ENCODE peak calls at places on chromosomes 16 and 17, in eight cellular contexts. L is memory B cell, K is HEK293T, G is BE2C, Z is NCI-H1105 treated with DMSO at 0.1 percent for 48 hours, Q is sigmoid colon, V is Peyer's patch, A is SW 1271. U is an unnamed sample.

GRCh38 chr17:63525190-63525946 is 2.2 kb downstream of the KCNH6 start:
- DNase-seq in Q (no peak), V (no peak), L (no peak), K (no peak), Z (no peak), G (no peak), A (no peak), U (no peak)

GRCh38 chr17:14470417-14470816 is 169.5 kb downstream of the HS3ST3B1 start:
- DNase-seq in L (no peak), Z (no peak), V (no peak), K (no peak), A (no peak), G (no peak), Q (no peak), U (no peak)

GRCh38 chr17:7583253-7584109 is at the start of gene MPDU1:
- DNase-seq in A (peak), Q (peak), V (peak), G (peak), Z (peak), K (peak), L (peak), U (peak)

GRCh38 chr16:82960923-82961322 is 334.2 kb downstream of the CDH13 start:
- DNase-seq in Q (no peak), V (no peak), G (no peak), Z (no peak), L (no peak), K (no peak), A (no peak), U (no peak)

GRCh38 chr16:57574646-57575467 is 32.4 kb downstream of the ADGRG5 start:
- DNase-seq in V (no peak), Z (no peak), L (no peak), G (no peak), K (no peak), Q (no peak), A (no peak), U (no peak)

GRCh38 chr16:10188236-10188635 is 6.0 kb upstream of the GRIN2A start:
- DNase-seq in G (no peak), L (no peak), K (no peak), Z (no peak), A (no peak), Q (no peak), V (no peak), U (no peak)

GRCh38 chr16:67150833-67151396 is at the start of gene B3GNT9:
- DNase-seq in Z (peak), K (no peak), Q (peak), V (peak), A (peak), L (no peak), G (peak), U (peak)

GRCh38 chr17:5032865-5033264 is 2.4 kb downstream of the SLC52A1 start:
- DNase-seq in G (no peak), L (no peak), K (no peak), V (no peak), Z (no peak), Q (no peak), A (no peak), U (no peak)

GRCh38 chr17:78341559-78342437 is 18.1 kb downstream of the SOCS3 start:
- DNase-seq in Q (peak), G (peak), L (no peak), K (peak), V (peak), A (peak), Z (no peak), U (no peak)

GRCh38 chr17:81278831-81279230 is 16.3 kb downstream of the SLC38A10 start:
- DNase-seq in G (no peak), K (no peak), L (no peak), Q (no peak), V (no peak), A (no peak), Z (no peak), U (no peak)

GRCh38 chr16:29984137-29984763 is 10.6 kb downstream of the TAOK2 start:
- DNase-seq in Z (no peak), L (no peak), Q (no peak), G (no peak), V (no peak), K (no peak), A (no peak), U (no peak)

GRCh38 chr16:68644715-68645493 is at the start of gene CDH3:
- DNase-seq in L (peak), G (no peak), Q (no peak), K (peak), V (peak), A (no peak), Z (peak), U (peak)

GRCh38 chr16:17469742-17470001 is 1.1 kb downstream of the XYLT1 start:
- DNase-seq in L (no peak), Q (no peak), K (no peak), V (no peak), A (no peak), G (no peak), Z (no peak), U (no peak)

GRCh38 chr17:45440161-45440859 is 7.6 kb upstream of the ARHGAP27 start:
- DNase-seq in L (no peak), Z (peak), V (no peak), Q (peak), A (no peak), K (no peak), G (no peak), U (no peak)

GRCh38 chr16:21116148-21116693 is 34.4 kb downstream of the DNAH3 start:
- DNase-seq in K (no peak), Z (no peak), G (no peak), V (no peak), Q (no peak), L (peak), A (no peak), U (no peak)

GRCh38 chr16:12426122-12426521 is 377.6 kb downstream of the CPPED1 start:
- DNase-seq in Q (no peak), A (no peak), V (no peak), G (no peak), L (no peak), Z (no peak), K (no peak), U (no peak)

GRCh38 chr16:87642491-87642890 is 40.2 kb downstream of the JPH3 start:
- DNase-seq in Z (no peak), L (no peak), G (no peak), V (no peak), Q (no peak), K (no peak), A (no peak), U (no peak)

GRCh38 chr16:77763994-77764393 is 24.4 kb upstream of the VAT1L start:
- DNase-seq in Q (no peak), L (no peak), G (no peak), Z (no peak), K (no peak), A (no peak), V (no peak), U (no peak)

U was measured in GM12891.